ENCODE peak calls at places on chromosomes 2 and 18, in four cellular contexts. L, A, V and I are unnamed samples.

GRCh38 chr2:197784956-197785941 is at the start of gene BOLL:
- DNase-seq in V (no peak), A (no peak), L (peak; percentile 18), I (no peak)

GRCh38 chr18:11752116-11752911 is 63.2 kb downstream of the GNAL start:
- DNase-seq in A (no peak), V (no peak), L (peak; percentile 32), I (no peak)

GRCh38 chr2:53460347-53460746 is 307.3 kb upstream of the CHAC2 start:
- DNase-seq in V (peak; percentile 34), A (no peak), L (no peak), I (no peak)

GRCh38 chr18:59556265-59556664 is 141.0 kb downstream of the CCBE1 start:
- DNase-seq in V (no peak), A (no peak), L (peak; percentile 52), I (no peak)

GRCh38 chr2:216665717-216666116 is 29.6 kb downstream of the IGFBP5 start:
- DNase-seq in L (peak; percentile 61), V (peak; percentile 50), A (peak; percentile 84), I (no peak)

GRCh38 chr18:61669320-61669719 is 223.5 kb downstream of the RNF152 start:
- DNase-seq in V (no peak), A (no peak), L (no peak), I (no peak)

GRCh38 chr2:183838295-183838694 is 714.1 kb downstream of the NUP35 start:
- DNase-seq in A (no peak), V (no peak), L (no peak), I (no peak)

GRCh38 chr2:66851449-66851872 is 416.5 kb downstream of the MEIS1 start:
- DNase-seq in V (peak; percentile 9), L (no peak), A (no peak), I (no peak)

GRCh38 chr2:20170646-20171250 is 54.2 kb downstream of the SDC1 start:
- DNase-seq in L (no peak), V (no peak), A (no peak), I (no peak)

GRCh38 chr2:3741372-3741771 is 38.0 kb downstream of the DCDC2C start:
- DNase-seq in L (no peak), V (no peak), A (no peak), I (no peak)

GRCh38 chr2:79576431-79576830 is 63.6 kb downstream of the CTNNA2 start:
- DNase-seq in V (no peak), L (no peak), A (no peak), I (no peak)

GRCh38 chr2:173043897-173044472 is 31.7 kb upstream of the MAP3K20 start:
- DNase-seq in L (no peak), V (no peak), A (no peak), I (no peak)

GRCh38 chr2:62208758-62209114 is 12.8 kb downstream of the B3GNT2 start:
- DNase-seq in L (no peak), A (no peak), V (no peak), I (no peak)

GRCh38 chr18:58076052-58076451 is 32.0 kb downstream of the NEDD4L start:
- DNase-seq in L (no peak), A (no peak), V (no peak), I (no peak)
- TF ChIP-seq TCF12 in L (no peak), A (no peak), V (no peak), I (no peak)

DNA sequence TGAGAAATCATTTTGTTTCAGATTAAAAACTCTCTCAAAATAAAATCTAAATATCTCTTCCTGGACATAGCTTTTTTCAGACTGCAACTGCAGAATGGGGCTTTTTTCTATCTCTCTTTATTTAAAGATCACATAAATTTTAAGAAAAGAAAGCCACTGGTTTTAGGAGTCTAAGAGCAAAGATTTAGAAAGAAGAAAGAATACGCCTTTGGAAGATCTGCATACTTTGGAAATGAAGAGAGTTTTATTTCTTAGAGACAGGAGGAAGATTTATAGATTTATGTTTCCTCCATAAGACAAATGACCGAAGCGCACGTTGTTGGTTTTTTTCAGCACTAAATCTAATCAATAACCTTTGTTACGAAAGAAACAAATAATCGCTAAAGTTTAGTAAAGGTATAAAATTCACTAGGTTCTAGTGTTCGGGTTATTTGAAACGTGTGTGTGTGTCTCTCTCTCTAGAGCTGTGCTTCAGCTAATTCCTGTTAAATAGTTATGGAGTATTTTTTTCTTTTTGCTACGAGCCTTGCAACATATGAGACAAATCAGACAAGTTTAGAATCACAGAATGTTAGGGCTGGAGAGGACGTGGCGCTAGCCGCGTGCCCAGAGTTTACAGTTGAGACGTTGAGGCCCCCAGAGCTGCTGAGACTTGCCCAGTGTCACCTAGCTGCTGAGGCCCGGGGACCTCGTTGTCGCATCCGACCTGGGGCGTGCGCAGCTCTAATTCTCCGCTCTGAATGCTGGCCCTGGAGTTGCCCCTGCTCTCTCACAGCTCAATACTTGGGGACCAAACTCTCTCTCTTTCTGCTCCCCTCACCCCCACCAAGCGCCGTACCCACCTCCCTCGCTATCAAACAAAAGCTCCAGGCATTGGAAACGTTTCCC is 69.8 kb downstream of the CTAGE1 start:
- DNase-seq in A (no peak), L (no peak), V (no peak), I (no peak)
- TF ChIP-seq TCF12 in A (no peak), L (no peak), V (no peak), I (no peak)

GRCh38 chr18:79424008-79424565 is 28.4 kb downstream of the NFATC1 start:
- DNase-seq in A (no peak), V (no peak), L (no peak), I (no peak)
- TF ChIP-seq TCF12 in A (no peak), V (no peak), L (no peak), I (no peak)

GRCh38 chr2:234751275-234751938 is 200.4 kb upstream of the SH3BP4 start:
- DNase-seq in L (no peak), A (peak; percentile 3), V (no peak), I (no peak)

GRCh38 chr2:234753701-234754100 is 198.1 kb upstream of the SH3BP4 start:
- DNase-seq in V (no peak), L (no peak), A (no peak), I (no peak)

DNA sequence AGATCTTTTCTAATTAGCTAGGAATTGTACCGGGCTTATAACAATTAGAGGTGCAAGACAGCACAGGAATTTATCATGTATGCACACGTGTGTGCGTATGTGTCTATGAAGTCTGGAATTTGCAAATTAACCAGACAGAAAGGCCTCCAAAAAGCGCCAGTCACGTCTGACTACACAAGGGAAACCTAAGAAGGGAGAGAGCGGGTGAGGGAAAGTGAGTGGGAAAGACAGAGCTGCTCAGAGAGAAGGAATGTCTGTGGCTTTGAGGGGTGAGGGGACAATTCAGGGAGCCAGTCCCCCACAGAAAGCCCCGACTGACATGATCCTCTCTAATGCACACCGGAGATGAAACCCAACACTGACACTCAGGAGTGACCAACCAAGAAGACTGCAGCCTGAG is 197.7 kb upstream of the SH3BP4 start:
- DNase-seq in V (no peak), L (no peak), A (no peak), I (no peak)
- TF ChIP-seq TCF12 in V (no peak), L (no peak), A (no peak), I (no peak)